ENCODE peak calls at places on chromosome 17, in eight cellular contexts. Z, F, L, N, K, O, G and C are unnamed samples.

GRCh38 chr17:18261146-18261515 is 669 bp downstream of the MIEF2 start:
- DNase-seq in Z (peak), F (peak), L (no peak), N (peak), K (no peak), O (peak), G (no peak), C (peak)

GRCh38 chr17:78242024-78242742 is 10.8 kb downstream of the TMEM235 start:
- DNase-seq in Z (peak), F (no peak), L (peak), N (peak), K (peak), O (no peak), G (no peak), C (no peak)

GRCh38 chr17:4580291-4580690 is 4.0 kb upstream of the SMTNL2 start:
- DNase-seq in Z (no peak), F (no peak), L (no peak), N (no peak), K (no peak), O (no peak), G (no peak), C (no peak)

GRCh38 chr17:49676276-49676868 is 1.5 kb downstream of the SPOP start:
- DNase-seq in Z (peak), F (no peak), L (no peak), N (peak), K (peak), O (peak), G (no peak), C (no peak)

GRCh38 chr17:67421869-67422273 is 44.8 kb downstream of the PITPNC1 start:
- DNase-seq in Z (no peak), F (peak), L (no peak), N (peak), K (peak), O (peak), G (no peak), C (peak)

GRCh38 chr17:17109231-17109630 is 67.0 kb downstream of the MPRIP start:
- DNase-seq in Z (no peak), F (no peak), L (no peak), N (no peak), K (peak), O (no peak), G (no peak), C (no peak)

GRCh38 chr17:48499248-48499647 is 31.6 kb downstream of the HOXB1 start:
- DNase-seq in Z (no peak), F (no peak), L (no peak), N (peak), K (no peak), O (no peak), G (no peak), C (no peak)

GRCh38 chr17:16243385-16243784 is 26.4 kb downstream of the PIGL start:
- DNase-seq in Z (no peak), F (no peak), L (no peak), N (no peak), K (no peak), O (no peak), G (no peak), C (no peak)